ENCODE peak calls at places on chromosomes 11 and 22, in nine cellular contexts. F, C, I, Q, A, V, B, U and P are unnamed samples.

GRCh38 chr11:100785148-100785983 is 98.3 kb downstream of the ARHGAP42 start:
- DNase-seq in C (no peak), B (no peak), F (peak; percentile 15), A (no peak), U (no peak), I (no peak), V (no peak), Q (no peak), P (no peak)

GRCh38 chr11:107785401-107785800 is 73.2 kb downstream of the SLC35F2 start:
- DNase-seq in A (peak; percentile 25), B (no peak), V (peak; percentile 11), F (no peak), Q (peak; percentile 17), C (no peak), U (peak; percentile 23), I (no peak), P (no peak)

GRCh38 chr11:96578379-96578778 is 188.6 kb downstream of the JRKL start:
- DNase-seq in C (no peak), Q (no peak), U (no peak), A (no peak), I (no peak), B (no peak), V (no peak), F (no peak), P (no peak)

GRCh38 chr11:128215238-128215882 is 372.0 kb downstream of the ETS1 start:
- DNase-seq in B (no peak), I (no peak), F (no peak), V (no peak), A (no peak), U (no peak), Q (no peak), C (no peak), P (no peak)

GRCh38 chr11:7894251-7894650 is 36.8 kb downstream of the OR10A6 start:
- DNase-seq in B (no peak), I (no peak), A (no peak), V (no peak), Q (no peak), U (no peak), F (no peak), C (no peak), P (peak; percentile 60)

GRCh38 chr11:48005878-48006277 is 25.5 kb downstream of the PTPRJ start:
- DNase-seq in U (no peak), A (no peak), V (no peak), Q (no peak), F (peak; percentile 86), B (no peak), I (no peak), C (no peak), P (no peak)

GRCh38 chr22:43953988-43954771 is 1.1 kb upstream of the SAMM50 start:
- DNase-seq in I (no peak), V (peak; percentile 52), B (no peak), Q (no peak), F (no peak), U (no peak), C (no peak), A (no peak), P (no peak)

GRCh38 chr11:58958500-58958899 is 19.2 kb downstream of the GLYATL1 start:
- DNase-seq in U (no peak), V (peak; percentile 55), I (peak; percentile 25), C (no peak), F (peak; percentile 49), B (no peak), Q (no peak), A (peak; percentile 65), P (peak; percentile 74)

GRCh38 chr11:82776377-82776776 is 42.7 kb upstream of the FAM181B start:
- DNase-seq in B (no peak), V (no peak), U (peak; percentile 41), Q (no peak), I (no peak), F (no peak), C (no peak), A (no peak), P (no peak)

GRCh38 chr11:94815705-94816344 is 47.7 kb downstream of the AMOTL1 start:
- DNase-seq in Q (no peak), F (peak; percentile 57), A (no peak), B (no peak), I (no peak), V (no peak), C (no peak), U (no peak), P (no peak)

GRCh38 chr11:85965202-85965601 is 103.7 kb downstream of the PICALM start:
- DNase-seq in A (no peak), F (no peak), B (no peak), I (no peak), V (no peak), Q (peak; percentile 90), C (no peak), U (no peak), P (no peak)

GRCh38 chr11:76599041-76600013 is 71.2 kb downstream of the LRRC32 start:
- DNase-seq in U (peak; percentile 81), F (no peak), V (peak; percentile 95), I (no peak), A (no peak), Q (peak; percentile 50), C (no peak), B (peak; percentile 54), P (no peak)

GRCh38 chr11:13221722-13222121 is 55.9 kb upstream of the BMAL1 start:
- DNase-seq in Q (no peak), I (no peak), A (no peak), F (peak; percentile 56), U (no peak), C (no peak), V (peak; percentile 8), B (no peak), P (no peak)

GRCh38 chr11:10727259-10727851 is 23.7 kb upstream of the CTR9 start:
- DNase-seq in Q (peak; percentile 77), F (no peak), B (no peak), A (no peak), I (no peak), V (no peak), C (no peak), U (no peak), P (no peak)

GRCh38 chr11:111733009-111733408 is 33.2 kb downstream of the PPP2R1B start:
- DNase-seq in V (peak; percentile 91), I (no peak), B (peak; percentile 72), A (no peak), F (no peak), Q (peak; percentile 91), U (peak; percentile 76), C (no peak), P (no peak)

GRCh38 chr22:23533771-23534191 is 46.3 kb downstream of the IGLL1 start:
- DNase-seq in F (no peak), V (no peak), I (no peak), Q (no peak), C (no peak), B (no peak), U (no peak), A (no peak), P (peak; percentile 68)

GRCh38 chr11:85099522-85099921 is 527.6 kb downstream of the DLG2 start:
- DNase-seq in B (no peak), U (no peak), Q (no peak), F (no peak), I (no peak), V (no peak), C (no peak), A (no peak), P (no peak)

GRCh38 chr11:45904309-45904915 is 2.7 kb downstream of the FREY1 start:
- DNase-seq in F (no peak), V (no peak), A (no peak), B (no peak), U (no peak), I (no peak), C (no peak), Q (no peak), P (no peak)
- H3K4me3 ChIP-seq in F (no peak overlapping the region), V (no peak overlapping the region), A (no peak overlapping the region), B (no peak overlapping the region), U (no peak overlapping the region), I (no peak overlapping the region), C (no peak overlapping the region), Q (no peak overlapping the region), P (no peak overlapping the region)

GRCh38 chr11:9575531-9576240 is 2.2 kb downstream of the WEE1 start:
- DNase-seq in V (no peak), B (no peak), U (no peak), I (no peak), F (no peak), Q (no peak), C (no peak), A (no peak), P (no peak)
- H3K4me3 ChIP-seq in V (peak overlapping the region; percentile 90), B (peak overlapping the region; percentile 42), U (peak overlapping the region; percentile 88), I (peak overlapping the region; percentile 17), F (peak overlapping the region; percentile 73), Q (peak overlapping the region; percentile 76), C (peak overlapping the region; percentile 81), A (peak overlapping the region; percentile 97), P (peak overlapping the region; percentile 72)

DNA sequence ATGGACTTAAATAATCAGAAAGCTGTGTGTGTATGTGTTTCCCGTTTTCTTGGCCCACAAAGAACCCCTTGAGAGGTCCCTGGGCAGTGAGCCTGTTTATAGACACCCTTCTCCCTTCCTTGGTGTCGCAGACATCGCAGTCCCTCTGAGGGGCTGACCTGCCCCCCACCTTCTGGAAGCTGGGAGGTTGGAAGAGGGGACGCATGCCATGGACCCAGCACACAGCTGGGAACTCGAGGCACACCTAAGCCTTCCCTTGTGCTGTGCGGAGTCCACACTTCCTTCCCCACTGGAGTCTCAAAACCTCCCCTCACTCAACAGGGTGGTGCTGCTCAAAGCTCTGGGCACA is 514 bp upstream of the APOBEC3B start:
- DNase-seq in V (no peak), Q (no peak), A (peak; percentile 11), F (no peak), U (no peak), C (no peak), I (no peak), B (no peak), P (no peak)
- H3K4me3 ChIP-seq in V (peak overlapping the region; percentile 70), Q (no peak overlapping the region), A (peak overlapping the region; percentile 72), F (no peak overlapping the region), U (no peak overlapping the region), C (no peak overlapping the region), I (peak overlapping the region; percentile 48), B (peak overlapping the region; percentile 7), P (no peak overlapping the region)

GRCh38 chr11:117057727-117058126 is 40.5 kb downstream of the SIK3 start:
- DNase-seq in F (no peak), C (no peak), B (no peak), I (no peak), V (no peak), U (no peak), Q (no peak), A (no peak), P (no peak)

GRCh38 chr11:117061256-117061655 is 37.0 kb downstream of the SIK3 start:
- DNase-seq in C (no peak), U (no peak), V (no peak), Q (no peak), B (no peak), F (no peak), I (no peak), A (no peak), P (no peak)

GRCh38 chr11:117057317-117057716 is 40.9 kb downstream of the SIK3 start:
- DNase-seq in U (no peak), A (no peak), Q (no peak), F (no peak), I (no peak), V (no peak), B (no peak), C (no peak), P (no peak)

GRCh38 chr11:117058761-117059233 is 39.4 kb downstream of the SIK3 start:
- DNase-seq in U (peak; percentile 15), C (no peak), A (no peak), B (no peak), Q (peak; percentile 68), F (peak; percentile 54), V (no peak), I (no peak), P (no peak)

GRCh38 chr11:117059611-117060010 is 38.6 kb downstream of the SIK3 start:
- DNase-seq in C (no peak), U (no peak), A (no peak), I (no peak), Q (peak; percentile 46), F (no peak), B (no peak), V (no peak), P (no peak)
- H3K4me3 ChIP-seq in C (no peak overlapping the region), U (no peak overlapping the region), A (no peak overlapping the region), I (no peak overlapping the region), Q (no peak overlapping the region), F (no peak overlapping the region), B (no peak overlapping the region), V (no peak overlapping the region), P (no peak overlapping the region)